ENCODE peak calls at places on chromosome 2, in five cellular contexts. One of them, this sample, is unnamed.

GRCh38 chr2:37862620-37863019 is 62.5 kb upstream of the RMDN2 start:
- DNase-seq in H1: no peak
- DNase-seq in HepG2: no peak
- DNase-seq in NT2/D1: no peak
- DNase-seq in GM12878: no peak
- DNase-seq in this sample: no peak

GRCh38 chr2:159608108-159608507 is 8.2 kb downstream of the BAZ2B start:
- DNase-seq in GM12878: no peak
- DNase-seq in NT2/D1: no peak
- DNase-seq in HepG2: no peak
- DNase-seq in H1: no peak
- DNase-seq in this sample: no peak

GRCh38 chr2:118614856-118615255 is 232.6 kb downstream of the EN1 start:
- DNase-seq in NT2/D1: no peak
- DNase-seq in HepG2: no peak
- DNase-seq in GM12878: no peak
- DNase-seq in H1: no peak
- DNase-seq in this sample: no peak

GRCh38 chr2:206275274-206276160 is 1.1 kb downstream of the ZDBF2 start:
- DNase-seq in GM12878: peak
- DNase-seq in HepG2: no peak
- DNase-seq in NT2/D1: peak
- DNase-seq in H1: no peak
- DNase-seq in this sample: peak

GRCh38 chr2:27736031-27736889 is 35.3 kb upstream of the MRPL33 start:
- DNase-seq in HepG2: no peak
- DNase-seq in H1: no peak
- DNase-seq in NT2/D1: no peak
- DNase-seq in GM12878: no peak
- DNase-seq in this sample: no peak

GRCh38 chr2:234022424-234022823 is 28.1 kb upstream of the SPP2 start:
- DNase-seq in HepG2: no peak
- DNase-seq in NT2/D1: no peak
- DNase-seq in GM12878: no peak
- DNase-seq in H1: no peak
- DNase-seq in this sample: no peak

GRCh38 chr2:18094277-18094676 is 215.8 kb downstream of the KCNS3 start:
- DNase-seq in H1: no peak
- DNase-seq in HepG2: no peak
- DNase-seq in NT2/D1: no peak
- DNase-seq in GM12878: no peak
- DNase-seq in this sample: no peak

GRCh38 chr2:198483046-198483445 is 678.7 kb downstream of the PLCL1 start:
- DNase-seq in H1: no peak
- DNase-seq in GM12878: no peak
- DNase-seq in HepG2: no peak
- DNase-seq in NT2/D1: no peak
- DNase-seq in this sample: no peak

GRCh38 chr2:239526038-239526437 is 125.2 kb upstream of the HDAC4 start:
- DNase-seq in HepG2: no peak
- DNase-seq in NT2/D1: no peak
- DNase-seq in H1: no peak
- DNase-seq in GM12878: no peak
- DNase-seq in this sample: no peak

GRCh38 chr2:151922845-151923666 is 94.8 kb upstream of the ARL5A start:
- DNase-seq in HepG2: peak
- DNase-seq in NT2/D1: no peak
- DNase-seq in GM12878: no peak
- DNase-seq in H1: no peak
- DNase-seq in this sample: no peak

GRCh38 chr2:104853926-104854506 is at the start of gene POU3F3:
- DNase-seq in H1: peak
- DNase-seq in HepG2: no peak
- DNase-seq in GM12878: no peak
- DNase-seq in NT2/D1: peak
- DNase-seq in this sample: peak

GRCh38 chr2:72964146-72964525 is 46.8 kb downstream of the EMX1 start:
- DNase-seq in HepG2: no peak
- DNase-seq in H1: no peak
- DNase-seq in GM12878: no peak
- DNase-seq in NT2/D1: no peak
- DNase-seq in this sample: no peak

GRCh38 chr2:105489168-105489878 is 90.5 kb upstream of the FHL2 start:
- DNase-seq in GM12878: no peak
- DNase-seq in H1: no peak
- DNase-seq in HepG2: no peak
- DNase-seq in NT2/D1: no peak
- DNase-seq in this sample: peak

GRCh38 chr2:15447381-15447780 is 113.8 kb downstream of the NBAS start:
- DNase-seq in NT2/D1: no peak
- DNase-seq in HepG2: no peak
- DNase-seq in GM12878: no peak
- DNase-seq in H1: no peak
- DNase-seq in this sample: no peak

GRCh38 chr2:96103388-96103705 is 13.0 kb downstream of the ADRA2B start:
- DNase-seq in HepG2: no peak
- DNase-seq in GM12878: no peak
- DNase-seq in NT2/D1: no peak
- DNase-seq in H1: peak
- DNase-seq in this sample: no peak

GRCh38 chr2:50850290-50850969 is 181.5 kb downstream of the NRXN1 start:
- DNase-seq in NT2/D1: no peak
- DNase-seq in HepG2: no peak
- DNase-seq in GM12878: no peak
- DNase-seq in H1: no peak
- DNase-seq in this sample: no peak

GRCh38 chr2:128269358-128270305 is 49.0 kb downstream of the HS6ST1 start:
- DNase-seq in HepG2: no peak
- DNase-seq in H1: no peak
- DNase-seq in GM12878: no peak
- DNase-seq in NT2/D1: no peak
- DNase-seq in this sample: no peak

GRCh38 chr2:120323214-120323613 is 22.7 kb upstream of the INHBB start:
- DNase-seq in HepG2: no peak
- DNase-seq in GM12878: no peak
- DNase-seq in H1: no peak
- DNase-seq in NT2/D1: no peak
- DNase-seq in this sample: no peak

GRCh38 chr2:11111811-11112425 is 43.3 kb upstream of the SLC66A3 start:
- DNase-seq in H1: no peak
- DNase-seq in NT2/D1: no peak
- DNase-seq in HepG2: no peak
- DNase-seq in GM12878: no peak
- DNase-seq in this sample: no peak

GRCh38 chr2:101999122-101999789 is 7.5 kb downstream of the IL1R2 start:
- DNase-seq in GM12878: no peak
- DNase-seq in HepG2: peak
- DNase-seq in H1: no peak
- DNase-seq in NT2/D1: no peak
- DNase-seq in this sample: no peak

GRCh38 chr2:8648441-8648840 is 33.4 kb upstream of the ID2 start:
- DNase-seq in GM12878: no peak
- DNase-seq in HepG2: no peak
- DNase-seq in H1: no peak
- DNase-seq in NT2/D1: no peak
- DNase-seq in this sample: no peak

GRCh38 chr2:5706717-5707455 is 14.7 kb downstream of the SOX11 start:
- DNase-seq in H1: no peak
- DNase-seq in NT2/D1: no peak
- DNase-seq in GM12878: no peak
- DNase-seq in HepG2: no peak
- DNase-seq in this sample: no peak

GRCh38 chr2:17334300-17334699 is 183.9 kb downstream of the RAD51AP2 start:
- DNase-seq in NT2/D1: no peak
- DNase-seq in H1: no peak
- DNase-seq in GM12878: no peak
- DNase-seq in HepG2: no peak
- DNase-seq in this sample: no peak

GRCh38 chr2:134169788-134170187 is 84.1 kb upstream of the MGAT5 start:
- DNase-seq in H1: no peak
- DNase-seq in NT2/D1: no peak
- DNase-seq in HepG2: no peak
- DNase-seq in GM12878: no peak
- DNase-seq in this sample: no peak

GRCh38 chr2:127066942-127067341 is 40.0 kb downstream of the BIN1 start:
- DNase-seq in NT2/D1: no peak
- DNase-seq in GM12878: no peak
- DNase-seq in H1: no peak
- DNase-seq in HepG2: no peak
- DNase-seq in this sample: no peak

GRCh38 chr2:116915673-116916072 is 898.8 kb upstream of the DDX18 start:
- DNase-seq in H1: no peak
- DNase-seq in HepG2: no peak
- DNase-seq in GM12878: no peak
- DNase-seq in NT2/D1: no peak
- DNase-seq in this sample: no peak

GRCh38 chr2:40488927-40489677 is 37.2 kb upstream of the SLC8A1 start:
- DNase-seq in GM12878: no peak
- DNase-seq in H1: no peak
- DNase-seq in NT2/D1: no peak
- DNase-seq in HepG2: no peak
- DNase-seq in this sample: no peak

DNA sequence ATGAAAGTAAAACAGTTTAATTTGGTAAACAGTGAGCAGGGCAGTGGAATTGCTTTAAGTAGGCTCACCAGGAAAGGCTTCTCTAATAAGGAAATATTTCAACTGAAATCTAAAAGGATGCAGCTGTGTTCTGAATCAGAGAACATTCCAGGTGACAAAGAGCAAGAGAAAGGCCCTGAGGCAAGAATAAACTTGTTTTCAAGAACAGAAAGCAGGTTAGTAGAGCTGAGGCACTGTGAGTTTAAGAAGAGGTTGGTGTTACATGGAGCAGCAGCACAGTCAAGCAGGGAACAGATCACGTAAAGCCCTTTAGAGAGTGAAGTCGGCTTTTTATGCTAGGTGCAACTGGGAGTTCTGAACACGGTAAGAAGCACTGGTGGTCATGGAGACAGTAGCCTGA is 57.0 kb upstream of the SCN1A start:
- DNase-seq in NT2/D1: no peak
- DNase-seq in GM12878: no peak
- DNase-seq in HepG2: no peak
- DNase-seq in H1: no peak
- DNase-seq in this sample: no peak
- TF ChIP-seq SUZ12 in NT2/D1: no peak
- TF ChIP-seq SUZ12 in GM12878: no peak
- TF ChIP-seq SUZ12 in HepG2: no peak
- TF ChIP-seq SUZ12 in H1: no peak
- TF ChIP-seq SUZ12 in this sample: no peak

DNA sequence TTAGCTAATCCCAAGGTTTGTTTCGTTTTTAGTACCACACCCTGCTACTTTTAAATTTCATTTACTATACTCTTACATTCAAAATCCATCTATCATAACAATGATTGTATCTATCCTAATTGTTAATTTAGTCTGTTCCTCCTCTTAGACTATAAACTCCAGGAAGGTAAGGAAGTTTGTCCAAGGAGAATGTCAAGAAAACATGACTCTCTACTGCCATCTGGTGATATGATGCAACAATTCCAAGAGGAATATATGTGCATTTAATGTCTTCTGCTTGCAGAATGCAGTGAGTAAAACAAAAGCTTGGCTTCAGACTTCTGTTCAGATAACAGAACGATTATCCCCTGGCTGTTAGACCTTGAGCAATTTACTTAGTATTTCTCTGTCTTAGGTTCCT is 1267.1 kb downstream of the LRP1B start:
- DNase-seq in NT2/D1: peak
- DNase-seq in H1: no peak
- DNase-seq in GM12878: peak
- DNase-seq in HepG2: peak
- DNase-seq in this sample: peak
- TF ChIP-seq SUZ12 in NT2/D1: no peak
- TF ChIP-seq SUZ12 in H1: no peak
- TF ChIP-seq SUZ12 in GM12878: no peak
- TF ChIP-seq SUZ12 in HepG2: no peak
- TF ChIP-seq SUZ12 in this sample: no peak

GRCh38 chr2:56211048-56211447 is 27.3 kb downstream of the CCDC85A start:
- DNase-seq in NT2/D1: no peak
- DNase-seq in HepG2: no peak
- DNase-seq in H1: no peak
- DNase-seq in GM12878: no peak
- DNase-seq in this sample: no peak
- TF ChIP-seq SUZ12 in NT2/D1: no peak
- TF ChIP-seq SUZ12 in HepG2: no peak
- TF ChIP-seq SUZ12 in H1: no peak
- TF ChIP-seq SUZ12 in GM12878: no peak
- TF ChIP-seq SUZ12 in this sample: no peak

GRCh38 chr2:26352892-26353291 is 6.3 kb upstream of the ADGRF3 start:
- DNase-seq in NT2/D1: no peak
- DNase-seq in H1: no peak
- DNase-seq in GM12878: no peak
- DNase-seq in HepG2: no peak
- DNase-seq in this sample: no peak
- TF ChIP-seq SUZ12 in NT2/D1: no peak
- TF ChIP-seq SUZ12 in H1: no peak
- TF ChIP-seq SUZ12 in GM12878: no peak
- TF ChIP-seq SUZ12 in HepG2: no peak
- TF ChIP-seq SUZ12 in this sample: no peak

GRCh38 chr2:207766697-207767460 is 2.8 kb downstream of the FZD5 start:
- DNase-seq in GM12878: no peak
- DNase-seq in HepG2: peak
- DNase-seq in H1: peak
- DNase-seq in NT2/D1: no peak
- DNase-seq in this sample: no peak

GRCh38 chr2:207768168-207768890 is 1.4 kb downstream of the FZD5 start:
- DNase-seq in GM12878: no peak
- DNase-seq in H1: peak
- DNase-seq in HepG2: peak
- DNase-seq in NT2/D1: no peak
- DNase-seq in this sample: peak

GRCh38 chr2:207765960-207766582 is 3.6 kb downstream of the FZD5 start:
- DNase-seq in HepG2: no peak
- DNase-seq in H1: no peak
- DNase-seq in GM12878: no peak
- DNase-seq in NT2/D1: no peak
- DNase-seq in this sample: no peak

GRCh38 chr2:207768891-207769596 is 662 bp downstream of the FZD5 start:
- DNase-seq in NT2/D1: no peak
- DNase-seq in HepG2: peak
- DNase-seq in GM12878: no peak
- DNase-seq in H1: peak
- DNase-seq in this sample: peak

GRCh38 chr2:207767461-207768167 is 2.1 kb downstream of the FZD5 start:
- DNase-seq in NT2/D1: no peak
- DNase-seq in GM12878: no peak
- DNase-seq in H1: no peak
- DNase-seq in HepG2: peak
- DNase-seq in this sample: no peak
- TF ChIP-seq SUZ12 in NT2/D1: no peak
- TF ChIP-seq SUZ12 in GM12878: no peak
- TF ChIP-seq SUZ12 in H1: no peak
- TF ChIP-seq SUZ12 in HepG2: no peak
- TF ChIP-seq SUZ12 in this sample: no peak

DNA sequence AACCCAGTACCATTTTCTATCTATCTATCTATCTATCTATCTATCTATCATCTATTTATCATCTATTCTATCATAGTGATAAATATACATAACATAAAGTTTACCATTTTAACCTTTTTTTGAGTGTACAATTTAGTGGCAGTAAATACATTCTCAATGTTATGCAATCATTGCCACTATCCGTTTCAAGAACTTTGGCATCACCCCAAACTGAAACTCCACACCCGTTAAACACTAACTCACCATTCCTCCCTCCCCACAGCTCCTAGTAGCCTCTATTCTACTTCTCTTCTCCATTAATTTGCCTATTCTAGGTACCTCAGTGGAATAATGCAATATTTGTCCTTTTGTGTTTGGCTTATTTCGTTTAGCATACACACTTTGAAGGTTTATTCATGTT is 82.5 kb upstream of the KCNE4 start:
- DNase-seq in NT2/D1: no peak
- DNase-seq in H1: no peak
- DNase-seq in GM12878: no peak
- DNase-seq in HepG2: no peak
- DNase-seq in this sample: no peak
- TF ChIP-seq SUZ12 in NT2/D1: no peak
- TF ChIP-seq SUZ12 in H1: no peak
- TF ChIP-seq SUZ12 in GM12878: no peak
- TF ChIP-seq SUZ12 in HepG2: no peak
- TF ChIP-seq SUZ12 in this sample: no peak

This sample was measured in HEK293T.